ENCODE peak calls at places on chromosomes 11 and 22, in seven cellular contexts. X is A549, Q is prostate gland, K is neural progenitor cell, M is thoracic aorta, O is kidney, I is psoas muscle. L is an unnamed sample.

GRCh38 chr11:63022422-63022821 is 6.8 kb upstream of the SLC22A8 start:
- DNase-seq in X (no peak), Q (no peak), K (no peak), M (no peak), O (no peak), I (no peak), L (no peak)

GRCh38 chr11:120235024-120235628 is 4.8 kb upstream of the POU2F3 start:
- DNase-seq in X (peak; percentile 68), Q (peak; percentile 79), K (peak; percentile 86), M (no peak), O (peak; percentile 81), I (peak; percentile 68), L (peak; percentile 24)

GRCh38 chr11:30481385-30481784 is 104.8 kb downstream of the MPPED2 start:
- DNase-seq in X (no peak), Q (no peak), K (peak; percentile 57), M (no peak), O (no peak), I (no peak), L (no peak)

GRCh38 chr11:15227011-15227410 is 112.3 kb downstream of the INSC start:
- DNase-seq in X (no peak), Q (no peak), K (no peak), M (no peak), O (no peak), I (no peak), L (no peak)

GRCh38 chr22:38755155-38755910 is 465 bp downstream of the SUN2 start:
- DNase-seq in X (peak; percentile 73), Q (peak; percentile 77), K (peak; percentile 91), M (peak; percentile 88), O (peak; percentile 99), I (peak; percentile 99), L (no peak)

GRCh38 chr11:3735827-3736226 is 61.5 kb downstream of the NUP98 start:
- DNase-seq in X (peak; percentile 19), Q (no peak), K (no peak), M (no peak), O (no peak), I (no peak), L (no peak)

GRCh38 chr11:130908770-130909625 is 7.3 kb downstream of the SNX19 start:
- DNase-seq in X (no peak), Q (no peak), K (no peak), M (no peak), O (no peak), I (no peak), L (no peak)

GRCh38 chr11:124897681-124898680 is at the start of gene ROBO4:
- DNase-seq in X (no peak), Q (no peak), K (no peak), M (no peak), O (no peak), I (peak; percentile 72), L (no peak)

GRCh38 chr11:122242731-122243130 is 126.7 kb upstream of the BLID start:
- DNase-seq in X (no peak), Q (no peak), K (no peak), M (no peak), O (no peak), I (no peak), L (no peak)

GRCh38 chr22:38347944-38348750 is 30.9 kb upstream of the CSNK1E start:
- DNase-seq in X (no peak), Q (no peak), K (no peak), M (no peak), O (peak; percentile 67), I (no peak), L (no peak)

GRCh38 chr11:72237112-72237931 is 6.7 kb downstream of the PHOX2A start:
- DNase-seq in X (no peak), Q (no peak), K (no peak), M (no peak), O (no peak), I (no peak), L (no peak)
- H3K4me1 ChIP-seq in X (peaks cover 12% of the 10 kb centered on the region), Q (peaks cover 3% of the 10 kb centered on the region), K (peaks cover 27% of the 10 kb centered on the region), M (peaks cover 13% of the 10 kb centered on the region), O (peaks cover 4% of the 10 kb centered on the region), I (peaks cover 10% of the 10 kb centered on the region), L (peaks cover 17% of the 10 kb centered on the region)

GRCh38 chr11:77762426-77762825 is 58.1 kb downstream of the RSF1 start:
- DNase-seq in X (no peak), Q (no peak), K (no peak), M (no peak), O (no peak), I (no peak), L (no peak)

GRCh38 chr11:77761481-77761880 is 59.0 kb downstream of the RSF1 start:
- DNase-seq in X (no peak), Q (no peak), K (no peak), M (no peak), O (no peak), I (no peak), L (no peak)
- TF ChIP-seq CTCF in X (no peak), Q (no peak), K (no peak), M (no peak), O (no peak), I (no peak), L (no peak)

GRCh38 chr11:102117472-102118113 is 7.3 kb downstream of the YAP1 start:
- DNase-seq in X (no peak), Q (no peak), K (no peak), M (no peak), O (no peak), I (no peak), L (no peak)

GRCh38 chr11:102120006-102120405 is 9.8 kb downstream of the YAP1 start:
- DNase-seq in X (peak; percentile 83), Q (no peak), K (peak; percentile 26), M (no peak), O (no peak), I (no peak), L (no peak)

GRCh38 chr11:102118937-102119336 is 8.7 kb downstream of the YAP1 start:
- DNase-seq in X (peak; percentile 16), Q (no peak), K (peak; percentile 74), M (no peak), O (no peak), I (no peak), L (no peak)

GRCh38 chr11:102121329-102121728 is 11.1 kb downstream of the YAP1 start:
- DNase-seq in X (no peak), Q (no peak), K (no peak), M (no peak), O (no peak), I (no peak), L (no peak)

GRCh38 chr11:102120437-102120935 is 10.2 kb downstream of the YAP1 start:
- DNase-seq in X (peak; percentile 81), Q (no peak), K (no peak), M (no peak), O (no peak), I (no peak), L (no peak)
- H3K4me1 ChIP-seq in X (peaks cover 62% of the 10 kb centered on the region), Q (peaks cover 7% of the 10 kb centered on the region), K (peaks cover 49% of the 10 kb centered on the region), M (peaks cover 22% of the 10 kb centered on the region), O (peaks cover 18% of the 10 kb centered on the region), I (peaks cover 61% of the 10 kb centered on the region), L (no peaks in the 10 kb centered on the region)

DNA sequence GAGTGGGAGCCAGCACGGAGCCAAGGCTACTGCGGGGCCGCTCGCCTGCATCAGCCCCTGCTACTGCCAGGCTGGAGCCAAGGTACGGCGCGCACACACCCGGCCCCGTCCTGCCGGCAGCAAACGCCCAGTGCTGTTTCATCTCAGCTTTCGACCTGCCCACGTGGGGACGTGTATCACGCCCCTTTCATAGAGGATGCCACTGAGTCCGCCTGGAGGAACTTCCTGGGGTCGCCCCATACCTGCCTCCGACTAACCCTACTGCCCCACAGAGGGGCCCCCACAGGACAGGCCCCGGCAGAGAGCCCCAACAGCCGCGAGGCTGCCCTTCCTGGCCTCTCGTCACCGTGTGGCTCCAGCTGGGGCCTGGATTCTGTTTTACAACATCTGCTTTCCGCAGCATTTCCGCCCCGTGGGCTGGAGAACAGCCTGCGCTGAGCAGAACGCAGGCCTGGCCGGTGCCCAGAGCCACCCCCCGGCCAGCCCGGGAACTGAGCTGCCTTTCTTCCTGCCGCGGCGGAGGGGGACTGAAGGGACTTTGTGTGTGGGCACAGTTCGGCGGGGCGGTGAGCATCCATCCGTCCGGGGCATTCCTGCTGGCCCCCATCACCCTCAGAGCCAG is 22.9 kb upstream of the ARHGAP8 start:
- DNase-seq in X (no peak), Q (no peak), K (no peak), M (no peak), O (no peak), I (peak; percentile 68), L (no peak)
- TF ChIP-seq CTCF in X (no peak), Q (no peak), K (no peak), M (no peak), O (no peak), I (peak; percentile 12), L (no peak)

DNA sequence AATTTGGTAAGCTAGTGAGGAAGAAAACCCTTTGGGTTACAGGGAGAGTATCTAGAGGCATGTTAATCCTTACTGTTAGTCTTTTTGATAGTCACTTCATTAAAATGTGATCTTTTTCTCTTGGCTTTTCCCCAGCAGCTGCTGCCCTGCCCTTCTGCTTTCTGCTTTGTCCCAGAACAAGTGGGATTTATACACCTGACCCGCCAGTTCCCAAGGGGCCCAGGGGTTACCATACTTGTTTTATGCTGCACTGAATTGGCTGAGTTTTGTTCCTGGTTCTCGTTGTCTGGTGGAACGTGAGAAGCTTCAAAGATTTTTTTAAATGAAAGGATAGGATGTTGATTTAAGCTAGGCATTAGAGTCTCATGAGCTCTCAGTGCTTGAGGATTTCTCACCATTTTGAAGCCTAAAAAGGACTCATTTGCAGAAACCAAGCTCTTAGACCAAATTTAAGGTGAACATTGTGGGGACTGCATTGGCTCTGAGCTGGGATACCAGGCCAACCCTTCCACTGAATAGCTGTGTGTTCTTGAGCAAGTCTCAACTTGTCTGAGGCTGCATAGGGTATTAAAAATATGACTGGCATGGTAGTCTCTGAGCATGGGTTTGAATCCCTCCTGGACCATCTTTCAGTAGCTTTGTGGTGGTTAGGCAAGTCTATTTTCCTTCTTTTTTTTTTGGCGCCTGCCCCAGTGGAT is 6.6 kb downstream of the LIMK2 start:
- DNase-seq in X (no peak), Q (no peak), K (peak; percentile 62), M (no peak), O (no peak), I (no peak), L (no peak)
- H3K4me1 ChIP-seq in X (peaks cover 6% of the 10 kb centered on the region), Q (peaks cover 18% of the 10 kb centered on the region), K (peaks cover 41% of the 10 kb centered on the region), M (no peaks in the 10 kb centered on the region), O (peaks cover 4% of the 10 kb centered on the region), I (peaks cover 16% of the 10 kb centered on the region), L (peaks cover 6% of the 10 kb centered on the region)

GRCh38 chr11:65894034-65894591 is 3.6 kb downstream of the CCDC85B start:
- DNase-seq in X (no peak), Q (no peak), K (no peak), M (no peak), O (peak; percentile 86), I (no peak), L (no peak)
- TF ChIP-seq CTCF in X (no peak), Q (no peak), K (no peak), M (no peak), O (no peak), I (no peak), L (no peak)

L was measured in CD8-positive, alpha-beta T cell.